ENCODE peak calls at places on chromosomes 2 and 18, in five cellular contexts. Y is CD4-positive, CD25-positive, alpha-beta regulatory T cell; J is fibroblast of lung; Z is thoracic aorta; U is mammary epithelial cell. I is an unnamed sample. For H3K27me3 and H3K4me1, the result is how much of the 10 kb centered on the place peaks cover.

GRCh38 chr2:240604939-240605716 is 18.6 kb downstream of the CAPN10 start:
- DNase-seq in Z (no peak), U (no peak), Y (no peak), J (no peak), I (no peak)

GRCh38 chr2:23532311-23533013 is 147.5 kb downstream of the KLHL29 start:
- DNase-seq in U (no peak), J (no peak), Z (no peak), Y (peak), I (no peak)

GRCh38 chr2:122565364-122565763 is 809.9 kb downstream of the TSN start:
- DNase-seq in U (no peak), J (no peak), Y (no peak), Z (no peak), I (no peak)

GRCh38 chr2:62284471-62284870 is 88.6 kb downstream of the B3GNT2 start:
- DNase-seq in Z (no peak), U (no peak), Y (no peak), J (no peak), I (no peak)

GRCh38 chr2:187547353-187547979 is 6.8 kb downstream of the TFPI start:
- DNase-seq in U (peak), J (peak), Z (peak), Y (no peak), I (peak)

GRCh38 chr2:97699765-97700444 is 13.5 kb upstream of the ZAP70 start:
- DNase-seq in J (peak), Y (peak), U (peak), Z (no peak), I (no peak)

GRCh38 chr2:196592912-196593881 is 46.3 kb upstream of the CCDC150 start:
- DNase-seq in U (peak), Y (no peak), J (peak), Z (no peak), I (no peak)

GRCh38 chr18:37445368-37445767 is 120.2 kb downstream of the CELF4 start:
- DNase-seq in U (no peak), J (no peak), Y (no peak), Z (no peak), I (no peak)

GRCh38 chr18:69759046-69759445 is 188.6 kb downstream of the CD226 start:
- DNase-seq in J (peak), Z (no peak), U (no peak), Y (no peak), I (no peak)

GRCh38 chr2:33219850-33220275 is 256.6 kb upstream of the RASGRP3 start:
- DNase-seq in J (peak), Z (no peak), U (no peak), Y (no peak), I (no peak)

GRCh38 chr2:128304330-128304714 is 14.3 kb downstream of the HS6ST1 start:
- DNase-seq in U (no peak), Y (no peak), J (no peak), Z (no peak), I (no peak)

GRCh38 chr2:241850544-241851324 is 8.0 kb downstream of the PDCD1 start:
- DNase-seq in J (no peak), Y (no peak), U (no peak), Z (no peak), I (no peak)

GRCh38 chr2:239146741-239147181 is 254.1 kb downstream of the HDAC4 start:
- DNase-seq in Y (no peak), Z (no peak), J (no peak), U (no peak), I (no peak)

GRCh38 chr2:62785810-62786593 is 80.5 kb downstream of the EHBP1 start:
- DNase-seq in J (peak), U (peak), Y (no peak), Z (no peak), I (peak)

GRCh38 chr18:35661483-35662146 is 80.1 kb downstream of the GALNT1 start:
- DNase-seq in J (peak), Z (no peak), Y (no peak), U (no peak), I (no peak)

GRCh38 chr2:82837588-82838304 is 1621.3 kb downstream of the SUCLG1 start:
- DNase-seq in J (peak), U (peak), Z (no peak), Y (no peak), I (peak)

GRCh38 chr2:28643911-28644334 is 107.7 kb upstream of the PPP1CB start:
- DNase-seq in Z (no peak), U (peak), Y (no peak), J (peak), I (peak)

GRCh38 chr18:58512161-58512581 is 116.7 kb downstream of the ALPK2 start:
- DNase-seq in J (no peak), U (no peak), Y (no peak), Z (no peak), I (no peak)

GRCh38 chr18:32300914-32301313 is 111.1 kb downstream of the MEP1B start:
- DNase-seq in Z (no peak), Y (no peak), J (peak), U (no peak), I (no peak)

GRCh38 chr2:47069628-47070154 is 85.4 kb downstream of the STPG4 start:
- DNase-seq in J (peak), U (peak), Z (no peak), Y (no peak), I (peak)

GRCh38 chr2:41896186-41896846 is 151.5 kb upstream of the PKDCC start:
- DNase-seq in J (no peak), Y (peak), Z (no peak), U (no peak), I (no peak)

GRCh38 chr2:25301453-25302352 is 40.0 kb downstream of the DNMT3A start:
- DNase-seq in Z (no peak), Y (no peak), J (peak), U (peak), I (peak)

GRCh38 chr2:165328272-165328671 is 89.1 kb downstream of the SCN2A start:
- DNase-seq in U (no peak), J (no peak), Z (no peak), Y (peak), I (no peak)

GRCh38 chr2:102063360-102063947 is 71.7 kb downstream of the IL1R2 start:
- DNase-seq in Z (peak), U (no peak), J (peak), Y (no peak), I (no peak)

GRCh38 chr2:205719864-205720263 is 37.6 kb downstream of the NRP2 start:
- DNase-seq in Y (no peak), U (no peak), Z (no peak), J (no peak), I (no peak)

GRCh38 chr2:33291278-33292013 is 185.0 kb upstream of the RASGRP3 start:
- DNase-seq in Y (no peak), J (peak), Z (no peak), U (peak), I (no peak)

GRCh38 chr2:101253013-101253712 is 477 bp downstream of the CNOT11 start:
- DNase-seq in U (peak), Z (peak), Y (peak), J (peak), I (peak)

GRCh38 chr2:27216416-27217137 is 592 bp upstream of the CAD start:
- DNase-seq in Z (no peak), U (no peak), J (no peak), Y (no peak), I (no peak)

GRCh38 chr2:12428786-12429185 is 287.9 kb upstream of the TRIB2 start:
- DNase-seq in U (no peak), Z (no peak), J (no peak), Y (no peak), I (no peak)

GRCh38 chr2:104872866-104873688 is 19.2 kb downstream of the POU3F3 start:
- DNase-seq in Z (no peak), J (peak), U (peak), Y (no peak), I (peak)

GRCh38 chr18:13540783-13541182 is 185.6 kb downstream of the FAM210A start:
- DNase-seq in Z (no peak), Y (no peak), U (no peak), J (no peak), I (no peak)

GRCh38 chr18:29588446-29589100 is 1411.6 kb upstream of the CDH2 start:
- DNase-seq in U (no peak), Z (no peak), J (no peak), Y (no peak), I (no peak)

GRCh38 chr18:31269508-31270074 is 48.4 kb upstream of the DSG1 start:
- DNase-seq in J (no peak), Y (no peak), Z (no peak), U (no peak), I (no peak)

GRCh38 chr2:53970095-53970897 is 497 bp downstream of the PSME4 start:
- DNase-seq in J (peak), Y (peak), U (peak), Z (peak), I (no peak)

GRCh38 chr2:69272803-69273471 is 114.1 kb downstream of the GFPT1 start:
- DNase-seq in Y (no peak), J (no peak), Z (no peak), U (no peak), I (no peak)

GRCh38 chr2:151977631-151978030 is 121.2 kb downstream of the CACNB4 start:
- DNase-seq in Y (no peak), J (no peak), U (no peak), Z (no peak), I (no peak)

GRCh38 chr2:175308005-175308404 is 126.5 kb upstream of the ATP5MC3 start:
- DNase-seq in U (no peak), Z (no peak), Y (no peak), J (no peak), I (no peak)
- H3K27me3 ChIP-seq in U (under half), Z (under half), Y (under half), J (under half), I (under half)

DNA sequence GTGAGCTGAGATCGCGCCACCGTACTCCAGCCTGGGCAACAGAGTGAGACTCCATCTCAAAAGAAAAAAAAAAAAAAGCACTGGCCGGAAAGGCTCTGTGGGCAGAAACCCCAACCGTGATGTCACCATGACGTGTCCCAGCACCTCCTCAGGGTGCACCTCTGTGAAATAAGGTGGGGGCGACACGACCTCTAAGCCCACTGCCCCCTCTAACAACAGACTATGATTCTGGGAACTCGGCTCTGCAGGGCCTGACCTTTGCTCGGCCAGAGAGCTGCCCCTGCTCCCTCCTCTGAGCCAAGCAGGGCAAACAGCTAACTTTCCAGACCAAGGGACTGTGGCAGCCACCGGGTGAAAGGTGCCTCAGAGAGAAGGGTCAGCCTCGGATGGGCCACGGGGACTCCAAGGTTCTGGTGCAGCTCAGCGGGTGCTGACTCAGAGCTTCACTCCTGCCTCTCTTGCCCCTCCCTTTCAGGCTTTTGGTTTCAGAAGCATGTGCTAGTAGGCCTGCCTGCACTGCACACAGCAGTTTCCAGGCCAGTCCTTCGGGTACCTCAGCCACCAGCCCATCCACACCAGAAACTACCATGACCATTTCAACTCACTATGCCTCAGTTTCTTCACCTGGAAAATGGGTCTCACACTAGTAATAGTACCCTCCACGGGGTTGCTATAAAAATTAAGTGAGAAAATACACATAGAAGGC is 8.0 kb downstream of the TMBIM1 start:
- DNase-seq in U (peak), Z (no peak), J (peak), Y (peak), I (peak)
- H3K4me1 ChIP-seq in U (half or more), Z (half or more), J (under half), Y (half or more), I (under half)

GRCh38 chr18:79958981-79959380 is 5.5 kb upstream of the HSBP1L1 start:
- DNase-seq in U (no peak), Z (no peak), Y (no peak), J (no peak), I (no peak)
- H3K27me3 ChIP-seq in U (under half), Z (under half), Y (under half), J (under half), I (under half)

DNA sequence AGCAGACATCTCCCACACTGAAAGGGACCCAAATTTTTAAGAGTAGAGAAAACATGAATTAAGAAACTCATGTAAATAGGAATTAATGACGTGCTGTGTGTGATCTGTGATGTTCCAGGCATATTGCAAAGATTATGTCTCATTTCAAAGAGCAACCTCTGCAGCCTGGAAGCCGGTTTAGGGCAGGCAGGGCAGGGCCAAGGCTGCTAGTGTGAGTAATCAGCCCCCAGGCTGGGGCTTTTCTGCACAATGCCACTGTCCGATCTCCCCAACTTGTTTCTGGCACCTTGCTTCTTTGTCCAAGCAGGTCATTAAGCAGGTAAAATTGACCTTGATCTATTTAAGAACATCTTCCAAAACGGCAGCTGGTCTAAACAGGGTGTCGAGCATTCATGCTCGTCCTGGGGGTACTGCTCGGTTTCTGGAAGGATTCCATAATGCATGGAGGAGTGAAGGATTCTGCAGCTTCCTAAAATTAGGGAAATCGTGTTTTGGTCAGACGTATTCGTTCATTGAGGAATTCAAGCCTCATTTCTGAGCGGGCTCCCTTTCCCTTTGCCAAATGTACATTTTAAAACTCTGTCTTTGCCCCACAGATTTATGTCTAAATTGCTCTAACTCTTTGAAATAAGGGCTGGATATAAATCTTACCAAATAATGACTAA is 144.1 kb downstream of the BCL11A start:
- DNase-seq in Y (no peak), J (no peak), U (peak), Z (no peak), I (peak)
- H3K4me1 ChIP-seq in Y (under half), J (under half), U (under half), Z (under half), I (under half)

I was measured in foreskin keratinocyte.